ENCODE peak calls at places on chromosomes 2 and 18, in five cellular contexts. R, P, W, Y and Z are unnamed samples.
A peak's percentile ranks its signal among the peaks of the same experiment; 100 is the strongest.

GRCh38 chr18:9535430-9535972 is 60.2 kb downstream of the RALBP1 start:
- DNase-seq in R (peak; percentile 82), W (peak; percentile 83), P (no peak), Y (no peak), Z (no peak)

GRCh38 chr18:13791181-13791580 is 32.8 kb upstream of the MC5R start:
- DNase-seq in R (no peak), P (no peak), Y (peak; percentile 17), W (no peak), Z (no peak)

GRCh38 chr2:31980674-31981356 is 30.0 kb downstream of the MEMO1 start:
- DNase-seq in R (no peak), W (peak; percentile 58), Y (no peak), P (no peak), Z (no peak)

GRCh38 chr18:9095297-9096012 is 7.0 kb upstream of the NDUFV2 start:
- DNase-seq in P (no peak), R (no peak), W (peak; percentile 70), Y (no peak), Z (no peak)

GRCh38 chr2:37585982-37586621 is 85.3 kb downstream of the CDC42EP3 start:
- DNase-seq in W (peak; percentile 78), R (peak; percentile 61), P (no peak), Y (peak; percentile 96), Z (no peak)

GRCh38 chr18:4207383-4207782 is 247.7 kb downstream of the DLGAP1 start:
- DNase-seq in Y (no peak), W (no peak), P (no peak), R (no peak), Z (no peak)

GRCh38 chr2:217926801-217927200 is 76.0 kb downstream of the TNS1 start:
- DNase-seq in R (no peak), W (no peak), P (no peak), Y (no peak), Z (no peak)

GRCh38 chr2:241702405-241703127 is 727 bp downstream of the ING5 start:
- DNase-seq in W (no peak), P (peak; percentile 89), R (peak; percentile 59), Y (peak; percentile 59), Z (peak; percentile 92)

GRCh38 chr2:207166349-207167128 is 791 bp upstream of the KLF7 start:
- DNase-seq in W (peak; percentile 93), R (peak; percentile 58), P (peak; percentile 85), Y (peak; percentile 82), Z (peak; percentile 90)

GRCh38 chr2:28356095-28356911 is 36.4 kb upstream of the FOSL2 start:
- DNase-seq in Y (peak; percentile 87), P (no peak), W (peak; percentile 93), R (peak; percentile 42), Z (peak; percentile 98)

GRCh38 chr18:48229445-48230052 is 179.6 kb downstream of the ZBTB7C start:
- DNase-seq in Y (no peak), R (no peak), P (no peak), W (peak; percentile 6), Z (peak; percentile 53)

GRCh38 chr2:178469219-178469849 is 9.1 kb downstream of the FKBP7 start:
- DNase-seq in W (no peak), Y (no peak), R (no peak), P (no peak), Z (no peak)

GRCh38 chr2:62137431-62137830 is 58.5 kb upstream of the B3GNT2 start:
- DNase-seq in P (no peak), R (no peak), W (peak; percentile 17), Y (no peak), Z (no peak)

GRCh38 chr2:220999351-220999750 is 572.8 kb downstream of the EPHA4 start:
- DNase-seq in Y (peak; percentile 29), P (no peak), R (no peak), W (no peak), Z (no peak)

GRCh38 chr2:15745329-15745728 is 153.7 kb downstream of the DDX1 start:
- DNase-seq in W (no peak), Y (no peak), P (no peak), R (no peak), Z (no peak)

GRCh38 chr2:96306370-96306769 is 1.0 kb upstream of the SNRNP200 start:
- DNase-seq in R (no peak), W (no peak), P (no peak), Y (peak; percentile 43), Z (no peak)

GRCh38 chr2:48768669-48769068 is 13.1 kb upstream of the LHCGR start:
- DNase-seq in P (no peak), Y (no peak), R (no peak), W (no peak), Z (no peak)